ENCODE peak calls at places on chromosomes 12 and 14, in seven cellular contexts. Z, V, B, K, U, L and T are unnamed samples.

GRCh38 chr12:50147281-50147680 is 19.9 kb downstream of the CERS5 start:
- DNase-seq in Z (no peak), V (no peak), B (no peak), K (no peak), U (no peak), L (no peak), T (no peak)

GRCh38 chr12:50621435-50622304 is 116.9 kb downstream of the DIP2B start:
- DNase-seq in Z (no peak), V (no peak), B (no peak), K (no peak), U (no peak), L (no peak), T (no peak)

GRCh38 chr14:98704441-98704840 is 567.6 kb downstream of the BCL11B start:
- DNase-seq in Z (no peak), V (no peak), B (no peak), K (no peak), U (no peak), L (no peak), T (no peak)

GRCh38 chr12:90569685-90570084 is 385.3 kb downstream of the CCER1 start:
- DNase-seq in Z (no peak), V (no peak), B (no peak), K (no peak), U (no peak), L (no peak), T (no peak)

GRCh38 chr14:66568220-66568619 is 60.3 kb downstream of the GPHN start:
- DNase-seq in Z (no peak), V (no peak), B (peak; percentile 14), K (no peak), U (no peak), L (no peak), T (no peak)

GRCh38 chr14:21026988-21027315 is 2.1 kb upstream of the NDRG2 start:
- DNase-seq in Z (no peak), V (no peak), B (no peak), K (no peak), U (no peak), L (no peak), T (no peak)

GRCh38 chr14:31270196-31270772 is 62.7 kb upstream of the HECTD1 start:
- DNase-seq in Z (peak; percentile 30), V (no peak), B (peak; percentile 25), K (no peak), U (no peak), L (no peak), T (no peak)

GRCh38 chr14:29755311-29756052 is 172.2 kb downstream of the PRKD1 start:
- DNase-seq in Z (no peak), V (no peak), B (no peak), K (no peak), U (no peak), L (no peak), T (no peak)

GRCh38 chr14:35332517-35333346 is 40.5 kb downstream of the PSMA6 start:
- DNase-seq in Z (no peak), V (no peak), B (peak; percentile 17), K (no peak), U (peak; percentile 83), L (no peak), T (no peak)

GRCh38 chr12:25960176-25960575 is 1.7 kb downstream of the RASSF8 start:
- DNase-seq in Z (peak; percentile 20), V (peak; percentile 33), B (peak; percentile 44), K (peak; percentile 28), U (peak; percentile 17), L (peak; percentile 46), T (peak; percentile 10)

GRCh38 chr14:77053046-77053841 is 24.7 kb upstream of the IRF2BPL start:
- DNase-seq in Z (peak; percentile 84), V (no peak), B (no peak), K (peak; percentile 76), U (peak; percentile 57), L (peak; percentile 80), T (peak; percentile 90)

GRCh38 chr14:104940526-104941150 is 16.0 kb downstream of the PLD4 start:
- DNase-seq in Z (no peak), V (no peak), B (no peak), K (peak; percentile 11), U (no peak), L (no peak), T (no peak)

GRCh38 chr12:128077917-128078298 is 189.1 kb upstream of the TMEM132C start:
- DNase-seq in Z (no peak), V (no peak), B (no peak), K (no peak), U (no peak), L (no peak), T (no peak)

GRCh38 chr12:72077111-72077820 is 138.6 kb downstream of the TPH2 start:
- DNase-seq in Z (no peak), V (no peak), B (no peak), K (no peak), U (no peak), L (no peak), T (no peak)

GRCh38 chr12:18400186-18400585 is 138.9 kb downstream of the PIK3C2G start:
- DNase-seq in Z (no peak), V (no peak), B (peak; percentile 22), K (peak; percentile 39), U (no peak), L (no peak), T (no peak)

GRCh38 chr12:27505124-27505523 is 18.9 kb upstream of the PPFIBP1 start:
- DNase-seq in Z (no peak), V (peak; percentile 49), B (peak; percentile 92), K (peak; percentile 57), U (no peak), L (no peak), T (no peak)

GRCh38 chr12:11917501-11917900 is 153.2 kb upstream of the BCL2L14 start:
- DNase-seq in Z (peak; percentile 39), V (no peak), B (no peak), K (no peak), U (no peak), L (no peak), T (no peak)

GRCh38 chr14:93566065-93566693 is 135.4 kb downstream of the UNC79 start:
- DNase-seq in Z (no peak), V (no peak), B (no peak), K (no peak), U (no peak), L (no peak), T (no peak)

GRCh38 chr12:54331461-54331860 is 6.5 kb downstream of the COPZ1 start:
- DNase-seq in Z (no peak), V (no peak), B (no peak), K (no peak), U (no peak), L (no peak), T (no peak)

GRCh38 chr14:79514700-79515099 is 696.6 kb downstream of the DIO2 start:
- DNase-seq in Z (no peak), V (no peak), B (peak; percentile 54), K (peak; percentile 73), U (peak; percentile 42), L (no peak), T (no peak)

GRCh38 chr14:54188036-54188666 is 208.7 kb upstream of the CDKN3 start:
- DNase-seq in Z (no peak), V (no peak), B (no peak), K (no peak), U (no peak), L (peak; percentile 49), T (peak; percentile 22)

GRCh38 chr12:70724444-70724843 is 87.2 kb upstream of the PTPRB start:
- DNase-seq in Z (no peak), V (peak; percentile 15), B (peak; percentile 18), K (peak; percentile 1), U (peak; percentile 36), L (no peak), T (no peak)
- TF ChIP-seq CTCF in Z (peak; percentile 18), V (peak; percentile 59), B (peak; percentile 44), K (peak; percentile 14), U (peak; percentile 24), L (no peak), T (peak; percentile 10)

GRCh38 chr12:96719671-96720362 is 187.2 kb upstream of the NEDD1 start:
- DNase-seq in Z (no peak), V (no peak), B (peak; percentile 33), K (peak; percentile 40), U (peak; percentile 18), L (no peak), T (no peak)

DNA sequence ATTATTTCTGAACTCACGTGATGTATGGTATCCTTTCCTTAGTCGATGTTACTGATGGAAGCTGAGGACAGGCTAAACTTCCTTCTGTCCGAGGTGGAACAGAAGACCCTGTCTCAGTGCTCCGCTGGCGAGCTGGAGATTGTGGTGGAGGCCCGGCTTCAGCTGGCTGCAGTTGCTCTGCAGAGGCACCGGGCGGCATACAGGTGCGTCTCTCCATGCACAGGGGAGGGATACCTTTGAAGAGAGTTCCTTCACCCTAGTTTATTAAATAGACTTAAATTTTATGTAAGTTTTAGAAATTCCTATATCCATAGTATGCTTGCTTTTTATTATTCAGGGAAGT is 186.7 kb upstream of the NEDD1 start:
- DNase-seq in Z (no peak), V (no peak), B (peak; percentile 1), K (no peak), U (peak; percentile 38), L (no peak), T (no peak)
- TF ChIP-seq CTCF in Z (no peak), V (no peak), B (no peak), K (no peak), U (peak; percentile 50), L (no peak), T (no peak)

GRCh38 chr12:103627189-103627855 is 40.2 kb downstream of the STAB2 start:
- DNase-seq in Z (no peak), V (no peak), B (no peak), K (no peak), U (no peak), L (no peak), T (no peak)

GRCh38 chr12:103623716-103624115 is 36.6 kb downstream of the STAB2 start:
- DNase-seq in Z (no peak), V (peak; percentile 28), B (no peak), K (no peak), U (no peak), L (no peak), T (no peak)

DNA sequence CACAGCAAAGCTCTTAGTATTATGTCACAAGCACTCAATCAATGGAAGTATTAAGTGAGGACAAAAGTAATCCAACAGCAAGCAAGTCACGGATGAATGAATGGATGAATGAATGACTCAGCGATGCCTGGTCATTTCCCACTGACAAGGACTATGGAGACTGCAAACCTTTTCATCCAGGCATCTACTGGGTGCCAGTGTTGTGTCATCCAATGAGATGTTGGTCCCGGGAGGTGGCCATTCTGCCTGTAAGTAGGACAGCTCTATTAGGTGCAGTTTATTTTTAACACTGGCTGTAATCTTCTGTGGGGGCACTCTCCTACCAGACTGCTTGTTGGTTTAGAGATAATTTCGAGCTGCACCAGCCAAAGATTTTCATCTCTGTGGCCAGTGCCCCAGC is 39.4 kb downstream of the STAB2 start:
- DNase-seq in Z (peak; percentile 89), V (peak; percentile 60), B (peak; percentile 44), K (peak; percentile 51), U (peak; percentile 19), L (peak; percentile 77), T (no peak)
- TF ChIP-seq CTCF in Z (peak; percentile 74), V (peak; percentile 50), B (no peak), K (peak; percentile 39), U (no peak), L (peak; percentile 15), T (no peak)

DNA sequence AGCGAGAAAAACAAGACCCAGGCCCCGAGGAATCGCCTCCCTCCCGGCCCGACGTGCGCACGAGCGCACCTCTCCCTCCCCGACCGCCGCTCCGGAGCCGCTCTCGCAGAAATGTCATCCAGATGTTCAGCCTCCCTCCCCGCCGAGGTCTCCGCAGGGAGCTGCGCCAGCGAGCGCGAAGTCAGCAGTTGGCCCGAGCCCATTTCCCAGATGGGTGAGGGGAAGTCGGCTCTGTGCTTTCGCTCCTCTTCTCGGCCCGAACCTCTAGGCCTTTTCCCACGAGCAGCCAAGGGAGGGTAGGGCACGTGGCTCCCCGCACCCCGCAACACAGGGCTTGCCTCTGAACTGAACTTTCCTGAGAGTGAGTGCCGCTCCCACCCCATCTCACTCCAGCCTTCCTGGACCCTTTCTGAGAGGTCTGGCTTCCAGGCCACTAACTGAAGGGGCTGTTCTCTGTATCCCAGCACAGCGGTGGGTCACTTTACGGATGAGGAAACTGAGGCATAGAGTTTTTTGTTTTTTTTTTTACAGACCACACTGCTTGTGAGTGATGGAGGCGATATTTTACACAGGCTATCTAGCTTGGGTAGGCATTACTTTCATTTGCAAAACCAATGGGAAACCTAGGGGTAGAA is 1.0 kb upstream of the TGFB3 start:
- DNase-seq in Z (no peak), V (peak; percentile 11), B (peak; percentile 82), K (peak; percentile 61), U (peak; percentile 33), L (peak; percentile 57), T (no peak)
- TF ChIP-seq CTCF in Z (no peak), V (peak; percentile 65), B (no peak), K (no peak), U (no peak), L (no peak), T (peak; percentile 30)